ENCODE peak calls at places on chromosome 16, in six cellular contexts. R is lower leg skin, Z is T-helper 1 cell, V is breast epithelium, A is T-cell, X is NCI-H748 treated with DMSO at 0.1 percent for 48 hours. E is an unnamed sample.

GRCh38 chr16:359871-360697 is 7.6 kb upstream of the AXIN1 start:
- DNase-seq in R (no peak), Z (no peak), V (no peak), A (no peak), X (no peak), E (no peak)

GRCh38 chr16:6081320-6081976 is 983.9 kb upstream of the EEF2KMT start:
- DNase-seq in R (no peak), Z (no peak), V (no peak), A (no peak), X (peak), E (no peak)

GRCh38 chr16:12706628-12707027 is 97.1 kb downstream of the CPPED1 start:
- DNase-seq in R (peak), Z (no peak), V (no peak), A (no peak), X (no peak), E (no peak)

GRCh38 chr16:85400305-85401205 is 212.6 kb upstream of the GSE1 start:
- DNase-seq in R (no peak), Z (no peak), V (no peak), A (no peak), X (no peak), E (no peak)

GRCh38 chr16:26447570-26447969 is 619.2 kb upstream of the C16orf82 start:
- DNase-seq in R (no peak), Z (no peak), V (no peak), A (no peak), X (no peak), E (no peak)

GRCh38 chr16:51343411-51343810 is 192.3 kb upstream of the SALL1 start:
- DNase-seq in R (no peak), Z (no peak), V (no peak), A (no peak), X (no peak), E (no peak)

GRCh38 chr16:8854298-8854948 is 14.4 kb downstream of the CARHSP1 start:
- DNase-seq in R (no peak), Z (no peak), V (no peak), A (no peak), X (no peak), E (no peak)

GRCh38 chr16:77330332-77331043 is 104.3 kb downstream of the ADAMTS18 start:
- DNase-seq in R (no peak), Z (no peak), V (no peak), A (no peak), X (no peak), E (no peak)

GRCh38 chr16:66359811-66360608 is 6.5 kb upstream of the CDH5 start:
- DNase-seq in R (no peak), Z (no peak), V (no peak), A (no peak), X (no peak), E (no peak)

GRCh38 chr16:29848420-29849297 is 14.4 kb downstream of the CDIPT start:
- DNase-seq in R (peak), Z (peak), V (peak), A (peak), X (peak), E (peak)

GRCh38 chr16:85326113-85326793 is 214.0 kb upstream of the CIBAR2 start:
- DNase-seq in R (no peak), Z (no peak), V (no peak), A (no peak), X (no peak), E (no peak)

GRCh38 chr16:61879-62281 is 8.3 kb downstream of the SNRNP25 start:
- DNase-seq in R (no peak), Z (no peak), V (no peak), A (no peak), X (no peak), E (no peak)

GRCh38 chr16:27373312-27373711 is 28.7 kb upstream of the IL21R start:
- DNase-seq in R (peak), Z (no peak), V (no peak), A (no peak), X (no peak), E (no peak)

GRCh38 chr16:62805221-62805857 is 769.1 kb upstream of the CDH8 start:
- DNase-seq in R (no peak), Z (no peak), V (no peak), A (no peak), X (no peak), E (no peak)

GRCh38 chr16:22635801-22636200 is 125.1 kb downstream of the NPIPB5 start:
- DNase-seq in R (no peak), Z (no peak), V (no peak), A (no peak), X (no peak), E (no peak)

GRCh38 chr16:22054847-22055590 is 37.3 kb upstream of the VWA3A start:
- DNase-seq in R (no peak), Z (no peak), V (no peak), A (no peak), X (no peak), E (no peak)

GRCh38 chr16:87918866-87919680 is 17.3 kb downstream of the CA5A start:
- DNase-seq in R (peak), Z (no peak), V (no peak), A (no peak), X (no peak), E (no peak)

GRCh38 chr16:50301626-50302471 is 35.5 kb downstream of the ADCY7 start:
- DNase-seq in R (peak), Z (no peak), V (no peak), A (no peak), X (no peak), E (no peak)

GRCh38 chr16:84514874-84515835 is 10.7 kb upstream of the MEAK7 start:
- DNase-seq in R (no peak), Z (peak), V (peak), A (peak), X (no peak), E (peak)

GRCh38 chr16:70331588-70332358 is 14.9 kb upstream of the DDX19A start:
- DNase-seq in R (no peak), Z (no peak), V (no peak), A (peak), X (no peak), E (peak)

GRCh38 chr16:66863707-66864106 is 16.6 kb upstream of the PDP2 start:
- DNase-seq in R (no peak), Z (no peak), V (no peak), A (no peak), X (no peak), E (no peak)

GRCh38 chr16:11303405-11304138 is 22.4 kb upstream of the PRM1 start:
- DNase-seq in R (no peak), Z (no peak), V (peak), A (no peak), X (no peak), E (no peak)

GRCh38 chr16:66958857-66959644 is 2.0 kb upstream of the CES3 start:
- DNase-seq in R (no peak), Z (no peak), V (no peak), A (no peak), X (no peak), E (no peak)

GRCh38 chr16:49130397-49130796 is 151.2 kb downstream of the CBLN1 start:
- DNase-seq in R (no peak), Z (no peak), V (no peak), A (no peak), X (no peak), E (no peak)

GRCh38 chr16:69934751-69935150 is 16.4 kb upstream of the CLEC18A start:
- DNase-seq in R (no peak), Z (no peak), V (no peak), A (no peak), X (no peak), E (no peak)

GRCh38 chr16:2819179-2819938 is 2.3 kb downstream of the PRSS21 start:
- DNase-seq in R (peak), Z (no peak), V (no peak), A (no peak), X (no peak), E (no peak)

GRCh38 chr16:89596957-89597644 is 16.3 kb upstream of the DPEP1 start:
- DNase-seq in R (no peak), Z (no peak), V (no peak), A (no peak), X (no peak), E (no peak)

GRCh38 chr16:9670058-9670457 is 512.2 kb downstream of the GRIN2A start:
- DNase-seq in R (no peak), Z (no peak), V (no peak), A (no peak), X (no peak), E (no peak)

GRCh38 chr16:85645021-85645589 is 32.0 kb downstream of the GSE1 start:
- DNase-seq in R (no peak), Z (no peak), V (no peak), A (no peak), X (no peak), E (no peak)

GRCh38 chr16:14043278-14043677 is 27.8 kb upstream of the MRTFB start:
- DNase-seq in R (peak), Z (no peak), V (no peak), A (no peak), X (no peak), E (no peak)

GRCh38 chr16:27363797-27364196 is 38.2 kb upstream of the IL21R start:
- DNase-seq in R (peak), Z (no peak), V (peak), A (no peak), X (no peak), E (no peak)

GRCh38 chr16:11528053-11528452 is 58.7 kb downstream of the LITAF start:
- DNase-seq in R (no peak), Z (no peak), V (no peak), A (no peak), X (no peak), E (no peak)

GRCh38 chr16:82587289-82587688 is 39.5 kb upstream of the CDH13 start:
- DNase-seq in R (no peak), Z (no peak), V (no peak), A (no peak), X (no peak), E (no peak)

GRCh38 chr16:89642574-89642973 is 14.9 kb downstream of the CHMP1A start:
- DNase-seq in R (no peak), Z (no peak), V (no peak), A (no peak), X (no peak), E (no peak)

GRCh38 chr16:2008009-2008526 is 1.6 kb downstream of the ZNF598 start:
- DNase-seq in R (peak), Z (no peak), V (peak), A (no peak), X (no peak), E (no peak)

E was measured in naive thymus-derived CD4-positive, alpha-beta T cell.